ENCODE peak calls at places on chromosomes 12 and 14, in eight cellular contexts. B is effector memory CD8-positive, alpha-beta T cell; O is tibial nerve; R is posterior vena cava; N is Calu3; H is NCI-H460; Q is left cardiac atrium; G is A549. P is an unnamed sample.

GRCh38 chr12:114673169-114673833 is 10.7 kb downstream of the TBX3 start:
- DNase-seq in B (no peak), O (no peak), R (no peak), N (no peak), H (no peak), Q (no peak), G (no peak), P (no peak)

GRCh38 chr12:114696443-114697245 is 12.7 kb upstream of the TBX3 start:
- DNase-seq in B (no peak), O (no peak), R (no peak), N (no peak), H (no peak), Q (no peak), G (no peak), P (no peak)

GRCh38 chr12:124240493-124240892 is 54.4 kb upstream of the RFLNA start:
- DNase-seq in B (no peak), O (no peak), R (no peak), N (peak; percentile 27), H (no peak), Q (no peak), G (peak; percentile 35), P (no peak)

GRCh38 chr12:9064201-9064814 is 51.4 kb downstream of the A2M start:
- DNase-seq in B (peak; percentile 15), O (peak; percentile 55), R (peak; percentile 88), N (peak; percentile 70), H (peak; percentile 49), Q (peak; percentile 67), G (peak; percentile 75), P (peak; percentile 50)

GRCh38 chr14:64186231-64187129 is 107.7 kb downstream of the ESR2 start:
- DNase-seq in B (no peak), O (no peak), R (no peak), N (no peak), H (no peak), Q (no peak), G (no peak), P (no peak)

GRCh38 chr12:585062-586061 is 77.9 kb downstream of the NINJ2 start:
- DNase-seq in B (no peak), O (no peak), R (no peak), N (no peak), H (no peak), Q (peak; percentile 9), G (peak; percentile 41), P (no peak)

GRCh38 chr14:43900173-43900655 is 606.9 kb downstream of the FSCB start:
- DNase-seq in B (no peak), O (no peak), R (no peak), N (no peak), H (no peak), Q (no peak), G (peak; percentile 2), P (peak; percentile 17)

GRCh38 chr14:89060191-89060590 is 235.7 kb downstream of the TTC8 start:
- DNase-seq in B (no peak), O (no peak), R (no peak), N (no peak), H (no peak), Q (no peak), G (no peak), P (no peak)

GRCh38 chr12:89567691-89568239 is 41.9 kb upstream of the POC1B start:
- DNase-seq in B (no peak), O (no peak), R (no peak), N (no peak), H (no peak), Q (no peak), G (no peak), P (no peak)

GRCh38 chr12:127231366-127231765 is 1035.6 kb upstream of the TMEM132C start:
- DNase-seq in B (no peak), O (no peak), R (no peak), N (no peak), H (no peak), Q (no peak), G (no peak), P (no peak)

GRCh38 chr12:121805800-121806555 is 2.2 kb downstream of the SETD1B start:
- DNase-seq in B (no peak), O (no peak), R (no peak), N (no peak), H (no peak), Q (peak; percentile 19), G (peak; percentile 48), P (no peak)

GRCh38 chr12:66118240-66118891 is 12.2 kb downstream of the LLPH start:
- DNase-seq in B (no peak), O (no peak), R (no peak), N (no peak), H (no peak), Q (no peak), G (no peak), P (no peak)

GRCh38 chr12:105574056-105574715 is 243.7 kb downstream of the C12orf75 start:
- DNase-seq in B (no peak), O (no peak), R (no peak), N (no peak), H (no peak), Q (no peak), G (no peak), P (no peak)

GRCh38 chr14:104553166-104554087 is 26.1 kb upstream of the C14orf180 start:
- DNase-seq in B (no peak), O (no peak), R (peak; percentile 63), N (no peak), H (no peak), Q (peak; percentile 14), G (no peak), P (no peak)

GRCh38 chr12:123712780-123713319 is 697 bp downstream of the ATP6V0A2 start:
- DNase-seq in B (no peak), O (no peak), R (no peak), N (peak; percentile 24), H (no peak), Q (no peak), G (peak; percentile 7), P (no peak)

GRCh38 chr14:102772781-102773570 is 4.3 kb upstream of the TRAF3 start:
- DNase-seq in B (no peak), O (no peak), R (no peak), N (peak; percentile 27), H (no peak), Q (no peak), G (peak; percentile 51), P (no peak)

GRCh38 chr14:81176224-81176623 is 44.5 kb downstream of the GTF2A1 start:
- DNase-seq in B (no peak), O (peak; percentile 45), R (no peak), N (no peak), H (no peak), Q (peak; percentile 49), G (no peak), P (no peak)

GRCh38 chr14:101121399-101122113 is 218.0 kb upstream of the RTL1 start:
- DNase-seq in B (no peak), O (peak; percentile 2), R (peak; percentile 72), N (no peak), H (no peak), Q (peak; percentile 10), G (no peak), P (no peak)

GRCh38 chr14:90434370-90435020 is 37.7 kb downstream of the CALM1 start:
- DNase-seq in B (no peak), O (no peak), R (peak; percentile 54), N (no peak), H (no peak), Q (no peak), G (no peak), P (no peak)

GRCh38 chr12:45866299-45866698 is 124.1 kb downstream of the SCAF11 start:
- DNase-seq in B (no peak), O (no peak), R (no peak), N (no peak), H (no peak), Q (no peak), G (no peak), P (no peak)

GRCh38 chr14:80845877-80846276 is 95.7 kb downstream of the CEP128 start:
- DNase-seq in B (no peak), O (no peak), R (no peak), N (no peak), H (no peak), Q (no peak), G (no peak), P (no peak)

GRCh38 chr12:55727643-55728184 is 1.1 kb downstream of the CD63 start:
- DNase-seq in B (no peak), O (peak; percentile 75), R (peak; percentile 89), N (peak; percentile 52), H (no peak), Q (peak; percentile 80), G (peak; percentile 41), P (no peak)

GRCh38 chr12:123526542-123527080 is 6.9 kb downstream of the RILPL1 start:
- DNase-seq in B (no peak), O (no peak), R (no peak), N (no peak), H (no peak), Q (no peak), G (no peak), P (no peak)

GRCh38 chr12:69028941-69029729 is 96.2 kb upstream of the CPM start:
- DNase-seq in B (no peak), O (no peak), R (no peak), N (no peak), H (no peak), Q (no peak), G (no peak), P (no peak)